ENCODE peak calls at places on chromosomes 12 and 14, in five cellular contexts. One of them, this sample, is unnamed.

GRCh38 chr12:19082365-19082911 is 47.1 kb upstream of the PLEKHA5 start:
- DNase-seq in IMR-90: no peak
- DNase-seq in stomach: no peak
- DNase-seq in brain microvascular endothelial cell: no peak
- DNase-seq in astrocyte of the cerebellum: no peak
- DNase-seq in this sample: no peak

GRCh38 chr12:92034083-92034482 is 111.6 kb downstream of the BTG1 start:
- DNase-seq in IMR-90: no peak
- DNase-seq in stomach: no peak
- DNase-seq in brain microvascular endothelial cell: no peak
- DNase-seq in astrocyte of the cerebellum: no peak
- DNase-seq in this sample: no peak

GRCh38 chr14:91331761-91332447 is 85.7 kb downstream of the CCDC88C start:
- DNase-seq in IMR-90: no peak
- DNase-seq in stomach: no peak
- DNase-seq in brain microvascular endothelial cell: no peak
- DNase-seq in astrocyte of the cerebellum: no peak
- DNase-seq in this sample: no peak

GRCh38 chr12:69442894-69443293 is 27.3 kb upstream of the FRS2 start:
- DNase-seq in IMR-90: peak
- DNase-seq in stomach: no peak
- DNase-seq in brain microvascular endothelial cell: peak
- DNase-seq in astrocyte of the cerebellum: peak
- DNase-seq in this sample: no peak

GRCh38 chr14:23061995-23062394 is 4.7 kb upstream of the CDH24 start:
- DNase-seq in IMR-90: peak
- DNase-seq in stomach: peak
- DNase-seq in brain microvascular endothelial cell: peak
- DNase-seq in astrocyte of the cerebellum: peak
- DNase-seq in this sample: peak

GRCh38 chr14:92635031-92635430 is 113.4 kb downstream of the LGMN start:
- DNase-seq in IMR-90: no peak
- DNase-seq in stomach: no peak
- DNase-seq in brain microvascular endothelial cell: no peak
- DNase-seq in astrocyte of the cerebellum: no peak
- DNase-seq in this sample: no peak

GRCh38 chr12:117031843-117032592 is 67.2 kb downstream of the TESC start:
- DNase-seq in IMR-90: no peak
- DNase-seq in stomach: peak
- DNase-seq in brain microvascular endothelial cell: no peak
- DNase-seq in astrocyte of the cerebellum: no peak
- DNase-seq in this sample: no peak

GRCh38 chr14:100067481-100067880 is 2.3 kb downstream of the EVL start:
- DNase-seq in IMR-90: no peak
- DNase-seq in stomach: no peak
- DNase-seq in brain microvascular endothelial cell: no peak
- DNase-seq in astrocyte of the cerebellum: no peak
- DNase-seq in this sample: no peak

GRCh38 chr12:857611-858010 is 91.9 kb downstream of the RAD52 start:
- DNase-seq in IMR-90: peak
- DNase-seq in stomach: no peak
- DNase-seq in brain microvascular endothelial cell: peak
- DNase-seq in astrocyte of the cerebellum: no peak
- DNase-seq in this sample: peak

GRCh38 chr12:67916266-67916970 is 72.8 kb upstream of the IFNG-AS1 start:
- DNase-seq in IMR-90: peak
- DNase-seq in stomach: no peak
- DNase-seq in brain microvascular endothelial cell: no peak
- DNase-seq in astrocyte of the cerebellum: no peak
- DNase-seq in this sample: no peak

GRCh38 chr12:28563926-28564325 is 373.7 kb downstream of the CCDC91 start:
- DNase-seq in IMR-90: peak
- DNase-seq in stomach: no peak
- DNase-seq in brain microvascular endothelial cell: no peak
- DNase-seq in astrocyte of the cerebellum: no peak
- DNase-seq in this sample: peak

GRCh38 chr12:107560194-107560905 is 125.2 kb upstream of the PWP1 start:
- DNase-seq in IMR-90: no peak
- DNase-seq in stomach: no peak
- DNase-seq in brain microvascular endothelial cell: no peak
- DNase-seq in astrocyte of the cerebellum: no peak
- DNase-seq in this sample: no peak

GRCh38 chr14:101116065-101116464 is 212.5 kb upstream of the RTL1 start:
- DNase-seq in IMR-90: no peak
- DNase-seq in stomach: no peak
- DNase-seq in brain microvascular endothelial cell: no peak
- DNase-seq in astrocyte of the cerebellum: no peak
- DNase-seq in this sample: no peak

GRCh38 chr12:59004466-59004865 is 84.2 kb upstream of the LRIG3 start:
- DNase-seq in IMR-90: peak
- DNase-seq in stomach: no peak
- DNase-seq in brain microvascular endothelial cell: no peak
- DNase-seq in astrocyte of the cerebellum: no peak
- DNase-seq in this sample: no peak

GRCh38 chr12:24025153-24025798 is 75.8 kb upstream of the SOX5 start:
- DNase-seq in IMR-90: peak
- DNase-seq in stomach: no peak
- DNase-seq in brain microvascular endothelial cell: no peak
- DNase-seq in astrocyte of the cerebellum: no peak
- DNase-seq in this sample: no peak
- TF ChIP-seq CTCF in IMR-90: peak
- TF ChIP-seq CTCF in stomach: no peak
- TF ChIP-seq CTCF in brain microvascular endothelial cell: peak
- TF ChIP-seq CTCF in astrocyte of the cerebellum: peak
- TF ChIP-seq CTCF in this sample: peak

DNA sequence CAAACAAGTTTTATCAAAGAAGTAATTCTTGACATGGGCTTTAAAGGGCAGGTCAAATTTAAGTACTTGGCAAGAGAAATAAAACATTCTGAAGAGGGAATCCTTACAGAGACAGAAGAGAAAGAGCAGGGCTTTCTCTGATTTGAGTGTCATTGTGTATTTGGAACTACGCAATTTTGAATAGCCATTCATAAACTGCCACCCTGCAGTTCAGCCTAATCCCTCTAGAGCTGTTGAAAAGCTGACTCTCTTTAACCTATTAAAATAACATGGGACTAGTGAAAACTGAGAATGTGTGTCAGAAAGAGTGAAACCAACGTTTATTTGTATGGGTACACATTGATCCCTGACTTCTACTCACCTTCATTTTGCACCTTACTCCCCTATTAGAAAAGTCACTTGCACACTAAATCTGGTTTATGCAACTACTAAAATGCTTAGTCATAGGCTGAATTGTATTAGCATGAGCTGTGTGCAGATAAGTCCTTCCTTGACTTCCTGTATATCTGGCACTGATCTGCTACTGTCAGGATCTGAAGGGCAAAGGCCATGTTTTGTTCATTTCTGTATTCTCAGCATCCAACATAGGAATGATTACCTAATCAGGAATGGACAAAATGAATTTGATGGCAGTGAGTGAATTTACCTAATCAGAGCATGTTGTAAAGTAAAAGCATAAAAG is 458.9 kb downstream of the NOVA1 start:
- DNase-seq in IMR-90: no peak
- DNase-seq in stomach: no peak
- DNase-seq in brain microvascular endothelial cell: peak
- DNase-seq in astrocyte of the cerebellum: no peak
- DNase-seq in this sample: no peak
- TF ChIP-seq CTCF in IMR-90: no peak
- TF ChIP-seq CTCF in stomach: no peak
- TF ChIP-seq CTCF in brain microvascular endothelial cell: no peak
- TF ChIP-seq CTCF in astrocyte of the cerebellum: no peak
- TF ChIP-seq CTCF in this sample: no peak

GRCh38 chr12:121383601-121384019 is 16.3 kb upstream of the RNF34 start:
- DNase-seq in IMR-90: no peak
- DNase-seq in stomach: no peak
- DNase-seq in brain microvascular endothelial cell: no peak
- DNase-seq in astrocyte of the cerebellum: no peak
- DNase-seq in this sample: no peak
- TF ChIP-seq CTCF in IMR-90: no peak
- TF ChIP-seq CTCF in stomach: no peak
- TF ChIP-seq CTCF in brain microvascular endothelial cell: no peak
- TF ChIP-seq CTCF in astrocyte of the cerebellum: no peak
- TF ChIP-seq CTCF in this sample: peak

GRCh38 chr12:57203791-57204190 is 12.8 kb upstream of the NXPH4 start:
- DNase-seq in IMR-90: no peak
- DNase-seq in stomach: no peak
- DNase-seq in brain microvascular endothelial cell: no peak
- DNase-seq in astrocyte of the cerebellum: no peak
- DNase-seq in this sample: no peak
- TF ChIP-seq CTCF in IMR-90: no peak
- TF ChIP-seq CTCF in stomach: no peak
- TF ChIP-seq CTCF in brain microvascular endothelial cell: no peak
- TF ChIP-seq CTCF in astrocyte of the cerebellum: no peak
- TF ChIP-seq CTCF in this sample: no peak

GRCh38 chr12:26113853-26114719 is 10.8 kb downstream of the BHLHE41 start:
- DNase-seq in IMR-90: peak
- DNase-seq in stomach: peak
- DNase-seq in brain microvascular endothelial cell: peak
- DNase-seq in astrocyte of the cerebellum: no peak
- DNase-seq in this sample: peak
- TF ChIP-seq CTCF in IMR-90: peak
- TF ChIP-seq CTCF in stomach: peak
- TF ChIP-seq CTCF in brain microvascular endothelial cell: peak
- TF ChIP-seq CTCF in astrocyte of the cerebellum: peak
- TF ChIP-seq CTCF in this sample: peak

DNA sequence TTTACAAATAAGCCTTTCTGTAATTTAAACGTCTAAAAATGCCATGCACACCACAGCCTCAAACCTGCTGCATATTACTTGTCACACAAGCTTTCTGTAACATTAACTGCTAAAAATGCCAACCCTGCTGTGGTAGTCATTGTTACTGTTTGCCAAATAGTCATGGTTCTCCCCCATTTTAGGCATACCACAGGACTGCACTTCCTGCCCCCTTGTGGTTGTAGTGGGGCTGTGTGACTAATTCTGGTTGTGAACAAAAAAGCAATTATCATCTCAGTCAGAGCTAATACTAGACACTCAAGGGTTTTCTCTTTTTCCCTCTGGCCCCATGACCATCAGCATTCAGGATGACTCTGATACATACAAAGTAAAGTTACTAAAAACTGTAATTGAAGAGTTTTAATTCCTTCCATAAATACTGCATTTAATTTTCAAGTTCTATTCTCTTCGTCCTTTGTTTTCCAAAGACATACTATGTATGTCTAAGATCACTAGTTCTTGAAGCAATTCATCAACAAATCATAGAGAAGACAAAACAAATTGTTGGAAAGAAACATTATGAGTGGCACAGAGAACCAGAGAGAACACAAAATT is 5.7 kb upstream of the SLC35F4 start:
- DNase-seq in IMR-90: peak
- DNase-seq in stomach: no peak
- DNase-seq in brain microvascular endothelial cell: peak
- DNase-seq in astrocyte of the cerebellum: peak
- DNase-seq in this sample: peak
- TF ChIP-seq CTCF in IMR-90: peak
- TF ChIP-seq CTCF in stomach: no peak
- TF ChIP-seq CTCF in brain microvascular endothelial cell: peak
- TF ChIP-seq CTCF in astrocyte of the cerebellum: peak
- TF ChIP-seq CTCF in this sample: peak

DNA sequence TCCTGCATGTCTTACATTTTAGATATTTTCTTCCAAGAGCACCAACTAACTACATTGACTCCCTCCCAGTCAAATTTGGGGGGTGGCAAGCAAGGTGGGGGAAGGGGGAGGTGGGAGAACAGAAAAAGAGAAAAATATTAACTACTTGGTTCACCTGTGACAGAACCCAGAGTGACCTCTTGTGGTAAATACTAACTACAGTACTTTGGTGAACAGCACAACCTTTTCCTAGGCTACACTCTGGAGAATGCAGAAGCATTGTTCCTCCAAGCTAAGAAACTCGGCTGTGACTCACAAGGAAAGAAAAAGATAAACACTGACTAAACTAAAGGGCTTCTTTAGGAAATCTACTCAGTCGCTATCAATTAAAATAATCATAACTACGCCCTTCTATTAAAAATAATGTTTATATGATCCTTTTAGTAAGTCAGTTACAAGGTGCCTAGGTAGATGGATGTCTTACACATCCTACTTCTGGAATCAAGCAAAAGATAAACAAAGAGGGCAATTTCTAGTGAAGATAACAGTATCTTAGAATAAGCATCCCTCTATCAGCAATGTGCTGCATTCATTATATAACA is 5.4 kb downstream of the KCNH5 start:
- DNase-seq in IMR-90: peak
- DNase-seq in stomach: no peak
- DNase-seq in brain microvascular endothelial cell: peak
- DNase-seq in astrocyte of the cerebellum: peak
- DNase-seq in this sample: peak
- TF ChIP-seq CTCF in IMR-90: peak
- TF ChIP-seq CTCF in stomach: no peak
- TF ChIP-seq CTCF in brain microvascular endothelial cell: peak
- TF ChIP-seq CTCF in astrocyte of the cerebellum: peak
- TF ChIP-seq CTCF in this sample: peak

GRCh38 chr14:94050231-94050880 is 24.2 kb downstream of the OTUB2 start:
- DNase-seq in IMR-90: no peak
- DNase-seq in stomach: no peak
- DNase-seq in brain microvascular endothelial cell: no peak
- DNase-seq in astrocyte of the cerebellum: no peak
- DNase-seq in this sample: no peak

GRCh38 chr14:94052662-94053061 is 26.5 kb downstream of the OTUB2 start:
- DNase-seq in IMR-90: no peak
- DNase-seq in stomach: no peak
- DNase-seq in brain microvascular endothelial cell: no peak
- DNase-seq in astrocyte of the cerebellum: no peak
- DNase-seq in this sample: no peak

GRCh38 chr14:94051779-94052178 is 25.6 kb downstream of the OTUB2 start:
- DNase-seq in IMR-90: no peak
- DNase-seq in stomach: no peak
- DNase-seq in brain microvascular endothelial cell: no peak
- DNase-seq in astrocyte of the cerebellum: no peak
- DNase-seq in this sample: no peak

GRCh38 chr14:94049625-94050023 is 23.5 kb downstream of the OTUB2 start:
- DNase-seq in IMR-90: no peak
- DNase-seq in stomach: no peak
- DNase-seq in brain microvascular endothelial cell: no peak
- DNase-seq in astrocyte of the cerebellum: no peak
- DNase-seq in this sample: no peak

GRCh38 chr14:94051115-94051514 is 25.0 kb downstream of the OTUB2 start:
- DNase-seq in IMR-90: peak
- DNase-seq in stomach: peak
- DNase-seq in brain microvascular endothelial cell: peak
- DNase-seq in astrocyte of the cerebellum: peak
- DNase-seq in this sample: no peak
- TF ChIP-seq CTCF in IMR-90: peak
- TF ChIP-seq CTCF in stomach: no peak
- TF ChIP-seq CTCF in brain microvascular endothelial cell: peak
- TF ChIP-seq CTCF in astrocyte of the cerebellum: peak
- TF ChIP-seq CTCF in this sample: peak